ENCODE peak calls at places on chromosome 6, in ten cellular contexts. One of them, this sample, is unnamed.

GRCh38 chr6:33160728-33161323 is 31.4 kb downstream of the COL11A2 start:
- DNase-seq in heart left ventricle: no peak
- DNase-seq in tibial artery: no peak
- DNase-seq in upper lobe of right lung: peak
- DNase-seq in AG04450: peak
- DNase-seq in fibroblast of lung: peak
- DNase-seq in pancreas: no peak
- DNase-seq in breast epithelium: no peak
- DNase-seq in mammary epithelial cell: peak
- DNase-seq in neural progenitor cell: no peak
- DNase-seq in this sample: peak

GRCh38 chr6:155314773-155315515 is 660 bp upstream of the TFB1M start:
- DNase-seq in mammary epithelial cell: peak
- DNase-seq in neural progenitor cell: no peak
- DNase-seq in pancreas: peak
- DNase-seq in AG04450: peak
- DNase-seq in heart left ventricle: peak
- DNase-seq in tibial artery: peak
- DNase-seq in fibroblast of lung: peak
- DNase-seq in breast epithelium: no peak
- DNase-seq in upper lobe of right lung: peak
- DNase-seq in this sample: peak

GRCh38 chr6:139597781-139598368 is 223.4 kb upstream of the CITED2 start:
- DNase-seq in pancreas: peak
- DNase-seq in fibroblast of lung: peak
- DNase-seq in mammary epithelial cell: peak
- DNase-seq in breast epithelium: no peak
- DNase-seq in upper lobe of right lung: peak
- DNase-seq in heart left ventricle: peak
- DNase-seq in tibial artery: peak
- DNase-seq in AG04450: peak
- DNase-seq in neural progenitor cell: peak
- DNase-seq in this sample: peak

GRCh38 chr6:106882601-106883518 is 91.7 kb downstream of the CD24 start:
- DNase-seq in tibial artery: no peak
- DNase-seq in mammary epithelial cell: peak
- DNase-seq in upper lobe of right lung: no peak
- DNase-seq in pancreas: peak
- DNase-seq in neural progenitor cell: no peak
- DNase-seq in fibroblast of lung: no peak
- DNase-seq in AG04450: no peak
- DNase-seq in breast epithelium: no peak
- DNase-seq in heart left ventricle: no peak
- DNase-seq in this sample: no peak

GRCh38 chr6:20605581-20605980 is 71.3 kb downstream of the CDKAL1 start:
- DNase-seq in heart left ventricle: no peak
- DNase-seq in AG04450: no peak
- DNase-seq in mammary epithelial cell: peak
- DNase-seq in fibroblast of lung: peak
- DNase-seq in neural progenitor cell: no peak
- DNase-seq in pancreas: no peak
- DNase-seq in tibial artery: no peak
- DNase-seq in breast epithelium: no peak
- DNase-seq in upper lobe of right lung: no peak
- DNase-seq in this sample: no peak

GRCh38 chr6:165811512-165811911 is 148.5 kb upstream of the PDE10A start:
- DNase-seq in pancreas: no peak
- DNase-seq in upper lobe of right lung: no peak
- DNase-seq in tibial artery: no peak
- DNase-seq in fibroblast of lung: no peak
- DNase-seq in mammary epithelial cell: no peak
- DNase-seq in breast epithelium: no peak
- DNase-seq in heart left ventricle: no peak
- DNase-seq in AG04450: no peak
- DNase-seq in neural progenitor cell: no peak
- DNase-seq in this sample: no peak

GRCh38 chr6:116450769-116451740 is 10.1 kb upstream of the CALHM6 start:
- DNase-seq in upper lobe of right lung: no peak
- DNase-seq in fibroblast of lung: no peak
- DNase-seq in mammary epithelial cell: peak
- DNase-seq in heart left ventricle: no peak
- DNase-seq in tibial artery: no peak
- DNase-seq in AG04450: no peak
- DNase-seq in breast epithelium: no peak
- DNase-seq in neural progenitor cell: no peak
- DNase-seq in pancreas: peak
- DNase-seq in this sample: no peak

GRCh38 chr6:151036869-151037680 is 171.6 kb downstream of the MTHFD1L start:
- DNase-seq in breast epithelium: no peak
- DNase-seq in pancreas: no peak
- DNase-seq in mammary epithelial cell: peak
- DNase-seq in heart left ventricle: no peak
- DNase-seq in fibroblast of lung: peak
- DNase-seq in neural progenitor cell: no peak
- DNase-seq in AG04450: no peak
- DNase-seq in upper lobe of right lung: no peak
- DNase-seq in tibial artery: peak
- DNase-seq in this sample: peak

GRCh38 chr6:35798706-35799105 is 1.6 kb upstream of the CLPS start:
- DNase-seq in fibroblast of lung: no peak
- DNase-seq in tibial artery: no peak
- DNase-seq in AG04450: no peak
- DNase-seq in neural progenitor cell: no peak
- DNase-seq in pancreas: peak
- DNase-seq in mammary epithelial cell: no peak
- DNase-seq in upper lobe of right lung: no peak
- DNase-seq in breast epithelium: no peak
- DNase-seq in heart left ventricle: no peak
- DNase-seq in this sample: no peak

GRCh38 chr6:3001773-3002293 is 2.1 kb downstream of the NQO2 start:
- DNase-seq in fibroblast of lung: peak
- DNase-seq in mammary epithelial cell: peak
- DNase-seq in tibial artery: no peak
- DNase-seq in heart left ventricle: no peak
- DNase-seq in AG04450: no peak
- DNase-seq in pancreas: no peak
- DNase-seq in upper lobe of right lung: no peak
- DNase-seq in neural progenitor cell: peak
- DNase-seq in breast epithelium: no peak
- DNase-seq in this sample: peak

GRCh38 chr6:90454835-90455427 is 131.9 kb downstream of the MAP3K7 start:
- DNase-seq in neural progenitor cell: no peak
- DNase-seq in upper lobe of right lung: no peak
- DNase-seq in pancreas: no peak
- DNase-seq in breast epithelium: no peak
- DNase-seq in heart left ventricle: no peak
- DNase-seq in fibroblast of lung: no peak
- DNase-seq in AG04450: no peak
- DNase-seq in mammary epithelial cell: peak
- DNase-seq in tibial artery: no peak
- DNase-seq in this sample: no peak

GRCh38 chr6:104525677-104526322 is 333.9 kb downstream of the HACE1 start:
- DNase-seq in mammary epithelial cell: peak
- DNase-seq in AG04450: peak
- DNase-seq in neural progenitor cell: peak
- DNase-seq in heart left ventricle: peak
- DNase-seq in fibroblast of lung: peak
- DNase-seq in upper lobe of right lung: peak
- DNase-seq in pancreas: peak
- DNase-seq in breast epithelium: peak
- DNase-seq in tibial artery: peak
- DNase-seq in this sample: peak

GRCh38 chr6:139376054-139376355 is 1.6 kb upstream of the CITED2 start:
- DNase-seq in tibial artery: peak
- DNase-seq in heart left ventricle: peak
- DNase-seq in mammary epithelial cell: no peak
- DNase-seq in breast epithelium: no peak
- DNase-seq in pancreas: no peak
- DNase-seq in upper lobe of right lung: peak
- DNase-seq in neural progenitor cell: no peak
- DNase-seq in fibroblast of lung: peak
- DNase-seq in AG04450: no peak
- DNase-seq in this sample: no peak

GRCh38 chr6:6695711-6696048 is 107.2 kb downstream of the LY86 start:
- DNase-seq in AG04450: no peak
- DNase-seq in breast epithelium: no peak
- DNase-seq in upper lobe of right lung: no peak
- DNase-seq in fibroblast of lung: no peak
- DNase-seq in heart left ventricle: no peak
- DNase-seq in tibial artery: no peak
- DNase-seq in mammary epithelial cell: no peak
- DNase-seq in pancreas: no peak
- DNase-seq in neural progenitor cell: no peak
- DNase-seq in this sample: no peak
- H3K4me3 ChIP-seq in AG04450: no peak
- H3K4me3 ChIP-seq in breast epithelium: no peak
- H3K4me3 ChIP-seq in upper lobe of right lung: no peak
- H3K4me3 ChIP-seq in fibroblast of lung: no peak
- H3K4me3 ChIP-seq in heart left ventricle: no peak
- H3K4me3 ChIP-seq in tibial artery: no peak
- H3K4me3 ChIP-seq in mammary epithelial cell: no peak
- H3K4me3 ChIP-seq in pancreas: no peak
- H3K4me3 ChIP-seq in neural progenitor cell: no peak
- H3K4me3 ChIP-seq in this sample: no peak

DNA sequence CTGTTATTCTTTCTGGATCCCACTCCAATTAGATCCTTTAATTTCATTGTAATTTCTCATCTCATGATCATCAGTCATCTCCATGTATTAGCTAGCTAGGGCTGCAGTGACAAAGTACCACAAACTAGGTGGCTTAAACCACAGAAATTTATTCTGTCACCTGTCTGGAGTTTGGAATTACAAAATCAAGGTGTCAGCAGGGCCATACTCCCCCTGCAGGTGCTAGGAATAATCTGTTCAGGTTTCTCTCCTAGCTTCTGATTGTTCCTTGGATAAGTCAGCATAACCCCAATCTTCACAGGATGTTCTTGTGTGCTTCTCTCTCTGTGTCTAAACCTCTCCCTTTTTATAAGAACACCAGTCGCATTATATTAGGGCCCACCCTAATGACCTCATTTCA is 40.4 kb downstream of the BEND6 start:
- DNase-seq in heart left ventricle: no peak
- DNase-seq in breast epithelium: no peak
- DNase-seq in neural progenitor cell: no peak
- DNase-seq in mammary epithelial cell: peak
- DNase-seq in pancreas: no peak
- DNase-seq in fibroblast of lung: no peak
- DNase-seq in upper lobe of right lung: no peak
- DNase-seq in tibial artery: no peak
- DNase-seq in AG04450: no peak
- DNase-seq in this sample: no peak
- TF ChIP-seq CTCF in heart left ventricle: no peak
- TF ChIP-seq CTCF in breast epithelium: no peak
- TF ChIP-seq CTCF in neural progenitor cell: peak
- TF ChIP-seq CTCF in mammary epithelial cell: peak
- TF ChIP-seq CTCF in pancreas: no peak
- TF ChIP-seq CTCF in fibroblast of lung: no peak
- TF ChIP-seq CTCF in upper lobe of right lung: no peak
- TF ChIP-seq CTCF in tibial artery: no peak
- TF ChIP-seq CTCF in AG04450: no peak
- TF ChIP-seq CTCF in this sample: peak

DNA sequence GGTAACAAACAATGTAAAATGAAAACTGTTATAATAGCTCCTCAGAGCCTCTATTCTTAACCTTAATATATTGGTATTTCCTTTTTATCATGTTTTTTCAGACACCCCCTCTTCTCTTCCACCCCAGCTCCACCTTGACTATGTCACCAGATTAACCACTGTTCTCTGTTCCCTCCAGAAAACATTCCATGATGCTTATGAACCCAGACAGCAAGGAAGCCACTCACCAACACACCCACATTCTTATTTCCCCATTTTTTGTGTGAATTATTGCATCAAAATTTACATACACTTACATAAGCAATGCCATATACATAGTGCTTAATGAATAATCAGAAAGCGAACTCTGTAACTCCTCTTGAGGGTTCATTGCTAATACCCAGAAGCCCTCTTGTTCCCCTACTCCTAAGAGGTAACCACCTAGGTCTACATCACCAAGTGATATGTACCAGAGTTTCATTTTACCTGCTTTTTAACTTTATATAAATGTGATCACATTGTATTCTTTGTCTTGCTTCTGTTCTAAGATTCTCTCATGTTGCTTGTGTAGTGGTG is 182.2 kb upstream of the CDYL start:
- DNase-seq in fibroblast of lung: no peak
- DNase-seq in mammary epithelial cell: no peak
- DNase-seq in AG04450: no peak
- DNase-seq in tibial artery: no peak
- DNase-seq in upper lobe of right lung: no peak
- DNase-seq in neural progenitor cell: no peak
- DNase-seq in heart left ventricle: no peak
- DNase-seq in breast epithelium: no peak
- DNase-seq in pancreas: no peak
- DNase-seq in this sample: no peak
- H3K27ac ChIP-seq in fibroblast of lung: no peak
- H3K27ac ChIP-seq in mammary epithelial cell: no peak
- H3K27ac ChIP-seq in AG04450: no peak
- H3K27ac ChIP-seq in tibial artery: no peak
- H3K27ac ChIP-seq in upper lobe of right lung: no peak
- H3K27ac ChIP-seq in neural progenitor cell: no peak
- H3K27ac ChIP-seq in heart left ventricle: no peak
- H3K27ac ChIP-seq in breast epithelium: no peak
- H3K27ac ChIP-seq in pancreas: no peak
- H3K27ac ChIP-seq in this sample: no peak

GRCh38 chr6:19032486-19033295 is 645.5 kb downstream of the RNF144B start:
- DNase-seq in heart left ventricle: no peak
- DNase-seq in tibial artery: no peak
- DNase-seq in AG04450: no peak
- DNase-seq in upper lobe of right lung: no peak
- DNase-seq in fibroblast of lung: no peak
- DNase-seq in pancreas: no peak
- DNase-seq in neural progenitor cell: no peak
- DNase-seq in mammary epithelial cell: no peak
- DNase-seq in breast epithelium: no peak
- DNase-seq in this sample: no peak
- H3K4me3 ChIP-seq in heart left ventricle: no peak
- H3K4me3 ChIP-seq in tibial artery: no peak
- H3K4me3 ChIP-seq in AG04450: no peak
- H3K4me3 ChIP-seq in upper lobe of right lung: no peak
- H3K4me3 ChIP-seq in fibroblast of lung: no peak
- H3K4me3 ChIP-seq in pancreas: no peak
- H3K4me3 ChIP-seq in neural progenitor cell: no peak
- H3K4me3 ChIP-seq in mammary epithelial cell: no peak
- H3K4me3 ChIP-seq in breast epithelium: no peak
- H3K4me3 ChIP-seq in this sample: no peak

DNA sequence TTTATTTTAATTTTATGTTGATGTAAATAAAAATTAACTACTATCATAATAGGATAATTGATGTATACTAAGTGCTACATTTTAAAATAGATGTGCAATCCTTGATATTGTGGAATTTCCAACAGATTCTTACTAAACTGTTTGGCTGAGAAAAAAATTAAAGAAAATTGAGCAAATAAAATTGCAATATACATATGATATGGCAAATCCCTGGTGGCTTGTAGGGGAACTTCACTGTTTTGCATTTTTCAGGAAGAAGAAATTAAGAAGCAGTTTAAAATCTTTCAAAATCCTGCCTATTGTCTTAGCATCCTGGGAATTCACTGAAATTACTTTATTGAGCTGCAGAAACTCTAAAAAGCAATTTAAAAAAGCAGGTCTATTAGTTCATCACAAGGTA is 191.4 kb upstream of the ADGRB3 start:
- DNase-seq in mammary epithelial cell: no peak
- DNase-seq in breast epithelium: no peak
- DNase-seq in fibroblast of lung: no peak
- DNase-seq in heart left ventricle: no peak
- DNase-seq in pancreas: no peak
- DNase-seq in tibial artery: no peak
- DNase-seq in upper lobe of right lung: no peak
- DNase-seq in AG04450: no peak
- DNase-seq in neural progenitor cell: no peak
- DNase-seq in this sample: no peak
- TF ChIP-seq CTCF in mammary epithelial cell: no peak
- TF ChIP-seq CTCF in breast epithelium: no peak
- TF ChIP-seq CTCF in fibroblast of lung: no peak
- TF ChIP-seq CTCF in heart left ventricle: no peak
- TF ChIP-seq CTCF in pancreas: no peak
- TF ChIP-seq CTCF in tibial artery: no peak
- TF ChIP-seq CTCF in upper lobe of right lung: no peak
- TF ChIP-seq CTCF in AG04450: no peak
- TF ChIP-seq CTCF in neural progenitor cell: peak
- TF ChIP-seq CTCF in this sample: peak

This sample was measured in brain microvascular endothelial cell.